ENCODE peak calls at places on chromosomes 6 and 20, in nine cellular contexts. L, W, X, H, Q, F, B, V and N are unnamed samples.

GRCh38 chr20:25139061-25139705 is 56.3 kb upstream of the ENTPD6 start:
- DNase-seq in L (no peak), W (no peak), X (no peak), H (no peak), Q (no peak), F (no peak), B (no peak), V (no peak), N (no peak)

GRCh38 chr6:166223091-166223490 is 55.4 kb upstream of the TBXT start:
- DNase-seq in L (no peak), W (no peak), X (no peak), H (peak; percentile 4), Q (no peak), F (no peak), B (no peak), V (no peak), N (no peak)

GRCh38 chr20:1844723-1845523 is 50.3 kb upstream of the SIRPA start:
- DNase-seq in L (no peak), W (peak; percentile 28), X (no peak), H (peak; percentile 75), Q (no peak), F (no peak), B (no peak), V (no peak), N (no peak)

GRCh38 chr6:6674872-6675271 is 86.4 kb downstream of the LY86 start:
- DNase-seq in L (no peak), W (no peak), X (no peak), H (no peak), Q (no peak), F (no peak), B (peak; percentile 70), V (no peak), N (no peak)

GRCh38 chr6:107917468-107918375 is 40.3 kb downstream of the SEC63 start:
- DNase-seq in L (no peak), W (no peak), X (no peak), H (no peak), Q (no peak), F (no peak), B (no peak), V (no peak), N (no peak)

GRCh38 chr20:50438986-50439407 is 71.2 kb upstream of the PTPN1 start:
- DNase-seq in L (peak; percentile 99), W (no peak), X (no peak), H (peak; percentile 66), Q (no peak), F (no peak), B (no peak), V (no peak), N (no peak)

GRCh38 chr6:72709436-72709835 is 87.6 kb downstream of the KCNQ5 start:
- DNase-seq in L (no peak), W (no peak), X (no peak), H (no peak), Q (no peak), F (no peak), B (no peak), V (no peak), N (no peak)

GRCh38 chr6:118085665-118086064 is 178.6 kb downstream of the SLC35F1 start:
- DNase-seq in L (no peak), W (no peak), X (no peak), H (no peak), Q (no peak), F (no peak), B (no peak), V (no peak), N (no peak)

GRCh38 chr6:128882991-128883571 is at the start of gene LAMA2:
- DNase-seq in L (peak; percentile 21), W (peak; percentile 69), X (no peak), H (peak; percentile 71), Q (peak; percentile 1), F (no peak), B (peak; percentile 83), V (no peak), N (peak; percentile 14)

GRCh38 chr6:22072939-22073338 is 223.9 kb downstream of the PRL start:
- DNase-seq in L (no peak), W (no peak), X (no peak), H (no peak), Q (no peak), F (no peak), B (no peak), V (no peak), N (no peak)

GRCh38 chr20:5788385-5788895 is 38.2 kb downstream of the SHLD1 start:
- DNase-seq in L (peak; percentile 82), W (peak; percentile 59), X (peak; percentile 69), H (peak; percentile 89), Q (peak; percentile 62), F (peak; percentile 74), B (peak; percentile 67), V (peak; percentile 40), N (peak; percentile 52)

GRCh38 chr6:158911746-158912158 is 88.2 kb downstream of the RSPH3 start:
- DNase-seq in L (peak; percentile 37), W (no peak), X (no peak), H (no peak), Q (no peak), F (no peak), B (no peak), V (no peak), N (no peak)

GRCh38 chr20:8073024-8073832 is 53.7 kb upstream of the TMX4 start:
- DNase-seq in L (peak; percentile 90), W (no peak), X (no peak), H (peak; percentile 99), Q (no peak), F (no peak), B (no peak), V (no peak), N (no peak)

GRCh38 chr20:54469952-54470351 is 5.4 kb upstream of the DOK5 start:
- DNase-seq in L (no peak), W (no peak), X (no peak), H (no peak), Q (no peak), F (no peak), B (no peak), V (no peak), N (no peak)

GRCh38 chr6:140252099-140252498 is 877.7 kb upstream of the CITED2 start:
- DNase-seq in L (peak; percentile 23), W (no peak), X (no peak), H (peak; percentile 30), Q (no peak), F (no peak), B (no peak), V (no peak), N (no peak)

GRCh38 chr20:34955232-34956040 is at the start of the genes GSS and MYH7B:
- DNase-seq in L (peak; percentile 87), W (peak; percentile 93), X (peak; percentile 96), H (peak; percentile 94), Q (peak; percentile 93), F (peak; percentile 93), B (peak; percentile 100), V (peak; percentile 67), N (peak; percentile 93)

GRCh38 chr6:116083052-116083451 is 17.6 kb upstream of the NT5DC1 start:
- DNase-seq in L (no peak), W (no peak), X (no peak), H (no peak), Q (no peak), F (no peak), B (no peak), V (no peak), N (no peak)

GRCh38 chr6:31126416-31127175 is 6.3 kb upstream of the CDSN start:
- DNase-seq in L (no peak), W (no peak), X (no peak), H (no peak), Q (no peak), F (no peak), B (no peak), V (no peak), N (no peak)

GRCh38 chr6:53154071-53154470 is 5.4 kb upstream of the GCM1 start:
- DNase-seq in L (no peak), W (no peak), X (no peak), H (no peak), Q (no peak), F (no peak), B (no peak), V (no peak), N (no peak)

GRCh38 chr20:46905364-46906125 is 10.9 kb downstream of the EYA2 start:
- DNase-seq in L (no peak), W (no peak), X (no peak), H (no peak), Q (no peak), F (no peak), B (no peak), V (no peak), N (no peak)

GRCh38 chr6:166542580-166542912 is 43.9 kb downstream of the RAMACL start:
- DNase-seq in L (peak; percentile 38), W (no peak), X (no peak), H (no peak), Q (no peak), F (no peak), B (peak; percentile 59), V (no peak), N (no peak)

GRCh38 chr6:6588064-6588923 is at the start of gene LY86:
- DNase-seq in L (no peak), W (no peak), X (no peak), H (no peak), Q (no peak), F (no peak), B (no peak), V (no peak), N (no peak)

GRCh38 chr6:56860466-56860865 is 94.4 kb upstream of the BEND6 start:
- DNase-seq in L (peak; percentile 59), W (no peak), X (no peak), H (peak; percentile 51), Q (no peak), F (no peak), B (no peak), V (no peak), N (no peak)

GRCh38 chr20:44709380-44709779 is 5.8 kb upstream of the CCN5 start:
- DNase-seq in L (no peak), W (no peak), X (no peak), H (no peak), Q (no peak), F (no peak), B (no peak), V (no peak), N (no peak)

GRCh38 chr6:154500769-154501171 is 9.7 kb downstream of the CNKSR3 start:
- DNase-seq in L (no peak), W (peak; percentile 48), X (no peak), H (no peak), Q (no peak), F (no peak), B (no peak), V (no peak), N (no peak)

GRCh38 chr6:35185302-35185681 is 28.5 kb upstream of the SCUBE3 start:
- DNase-seq in L (peak; percentile 79), W (no peak), X (no peak), H (peak; percentile 55), Q (no peak), F (no peak), B (no peak), V (no peak), N (no peak)

GRCh38 chr6:90397929-90398674 is 101.5 kb upstream of the BACH2 start:
- DNase-seq in L (peak; percentile 64), W (no peak), X (peak; percentile 69), H (peak; percentile 39), Q (peak; percentile 68), F (no peak), B (no peak), V (no peak), N (no peak)

GRCh38 chr6:25014806-25015560 is 79.2 kb upstream of the RIPOR2 start:
- DNase-seq in L (no peak), W (peak; percentile 9), X (peak; percentile 36), H (peak; percentile 87), Q (peak; percentile 46), F (peak; percentile 36), B (no peak), V (no peak), N (no peak)